ENCODE peak calls at places on chromosomes 12 and 14, in six cellular contexts. S is GM23338, M is SK-N-SH, Z is K562, G is HCT116, Q is GM12878. R is an unnamed sample.

GRCh38 chr12:7835766-7836165 is 36.9 kb downstream of the SLC2A14 start:
- DNase-seq in S (no peak), M (no peak), Z (no peak), G (no peak), Q (no peak), R (no peak)

GRCh38 chr12:12387521-12387920 is 30.6 kb downstream of the BORCS5 start:
- DNase-seq in S (no peak), M (no peak), Z (no peak), G (no peak), Q (no peak), R (no peak)

GRCh38 chr12:28814246-28814645 is 334.8 kb upstream of the FAR2 start:
- DNase-seq in S (no peak), M (no peak), Z (no peak), G (no peak), Q (no peak), R (no peak)

GRCh38 chr14:77800814-77801213 is 905 bp downstream of the ADCK1 start:
- DNase-seq in S (no peak), M (no peak), Z (no peak), G (no peak), Q (no peak), R (no peak)

GRCh38 chr14:28299227-28299626 is 467.4 kb upstream of the FOXG1 start:
- DNase-seq in S (no peak), M (no peak), Z (no peak), G (no peak), Q (no peak), R (no peak)

GRCh38 chr12:53044896-53045571 is 4.8 kb upstream of the TNS2 start:
- DNase-seq in S (no peak), M (no peak), Z (peak; percentile 8), G (no peak), Q (no peak), R (no peak)

GRCh38 chr12:116143883-116144266 is 133.6 kb downstream of the MED13L start:
- DNase-seq in S (peak; percentile 41), M (no peak), Z (no peak), G (no peak), Q (no peak), R (no peak)

GRCh38 chr12:122880668-122881067 is 15.3 kb downstream of the VPS37B start:
- DNase-seq in S (peak; percentile 73), M (peak; percentile 71), Z (no peak), G (no peak), Q (no peak), R (no peak)

GRCh38 chr14:49992901-49993335 is 100.0 kb downstream of the ARF6 start:
- DNase-seq in S (no peak), M (no peak), Z (no peak), G (no peak), Q (peak; percentile 87), R (no peak)

DNA sequence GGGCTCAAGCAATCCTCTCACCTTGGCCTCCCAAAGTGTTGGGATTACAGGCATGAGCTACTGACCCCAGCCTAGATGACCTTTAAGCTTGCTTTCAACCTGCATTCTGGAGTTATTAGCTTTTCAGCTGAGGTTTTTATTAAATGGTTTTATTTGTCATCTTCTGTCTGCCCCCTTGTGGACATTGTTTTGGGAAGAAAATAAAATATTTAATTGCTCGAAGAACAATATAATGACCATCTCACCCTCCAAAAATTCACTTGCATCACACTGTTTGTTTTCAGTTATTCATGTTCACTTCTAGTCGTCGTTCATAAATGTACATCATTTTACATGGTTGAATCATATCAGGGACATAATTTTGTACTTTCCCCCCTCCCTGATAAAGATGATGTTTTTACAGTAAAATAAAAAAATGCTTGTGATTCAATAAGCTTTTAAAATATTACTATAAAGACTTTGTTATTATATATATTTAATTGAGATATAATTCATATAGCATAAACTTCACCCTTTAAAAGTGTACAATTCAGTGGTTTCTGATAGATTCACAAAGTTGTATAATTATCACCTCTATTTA is 10.1 kb upstream of the SPATS2 start:
- DNase-seq in S (peak; percentile 69), M (peak; percentile 29), Z (no peak), G (no peak), Q (no peak), R (no peak)
- TF ChIP-seq REST in S (no peak), M (no peak), Z (no peak), G (no peak), Q (no peak), R (no peak)

GRCh38 chr14:101575581-101575980 is 14.3 kb downstream of the DIO3 start:
- DNase-seq in S (peak; percentile 44), M (no peak), Z (no peak), G (no peak), Q (no peak), R (no peak)

GRCh38 chr14:101573289-101573688 is 12.0 kb downstream of the DIO3 start:
- DNase-seq in S (no peak), M (no peak), Z (no peak), G (no peak), Q (no peak), R (no peak)

GRCh38 chr14:101578489-101578888 is 17.2 kb downstream of the DIO3 start:
- DNase-seq in S (no peak), M (no peak), Z (no peak), G (no peak), Q (no peak), R (no peak)

GRCh38 chr14:101579372-101580080 is 18.2 kb downstream of the DIO3 start:
- DNase-seq in S (no peak), M (no peak), Z (no peak), G (no peak), Q (no peak), R (no peak)

GRCh38 chr14:101577221-101577909 is 16.1 kb downstream of the DIO3 start:
- DNase-seq in S (no peak), M (no peak), Z (no peak), G (no peak), Q (no peak), R (no peak)
- TF ChIP-seq POLR2AphosphoS5 in S (no peak), M (no peak), Z (no peak), G (no peak), Q (no peak), R (no peak)

GRCh38 chr12:120856980-120857379 is 47.2 kb downstream of the SPPL3 start:
- DNase-seq in S (peak; percentile 22), M (no peak), Z (no peak), G (peak; percentile 12), Q (no peak), R (no peak)
- TF ChIP-seq REST in S (no peak), M (no peak), Z (no peak), G (no peak), Q (no peak), R (no peak)

GRCh38 chr12:45125997-45126396 is 75.1 kb upstream of the DBX2 start:
- DNase-seq in S (no peak), M (no peak), Z (no peak), G (no peak), Q (no peak), R (no peak)

GRCh38 chr12:45124485-45125155 is 73.7 kb upstream of the DBX2 start:
- DNase-seq in S (peak; percentile 9), M (no peak), Z (no peak), G (no peak), Q (no peak), R (no peak)

GRCh38 chr12:45128637-45129036 is 77.7 kb upstream of the DBX2 start:
- DNase-seq in S (no peak), M (no peak), Z (no peak), G (no peak), Q (no peak), R (no peak)

GRCh38 chr12:45121224-45121623 is 70.3 kb upstream of the DBX2 start:
- DNase-seq in S (peak; percentile 38), M (no peak), Z (no peak), G (no peak), Q (no peak), R (no peak)

GRCh38 chr12:45122776-45123380 is 72.0 kb upstream of the DBX2 start:
- DNase-seq in S (peak; percentile 66), M (peak; percentile 41), Z (peak; percentile 11), G (peak; percentile 39), Q (no peak), R (no peak)
- TF ChIP-seq POLR2AphosphoS5 in S (no peak), M (no peak), Z (no peak), G (no peak), Q (no peak), R (no peak)

GRCh38 chr12:121610239-121611149 is 15.8 kb upstream of the ORAI1 start:
- DNase-seq in S (no peak), M (no peak), Z (peak; percentile 9), G (no peak), Q (no peak), R (no peak)
- TF ChIP-seq REST in S (no peak), M (no peak), Z (no peak), G (no peak), Q (no peak), R (no peak)

DNA sequence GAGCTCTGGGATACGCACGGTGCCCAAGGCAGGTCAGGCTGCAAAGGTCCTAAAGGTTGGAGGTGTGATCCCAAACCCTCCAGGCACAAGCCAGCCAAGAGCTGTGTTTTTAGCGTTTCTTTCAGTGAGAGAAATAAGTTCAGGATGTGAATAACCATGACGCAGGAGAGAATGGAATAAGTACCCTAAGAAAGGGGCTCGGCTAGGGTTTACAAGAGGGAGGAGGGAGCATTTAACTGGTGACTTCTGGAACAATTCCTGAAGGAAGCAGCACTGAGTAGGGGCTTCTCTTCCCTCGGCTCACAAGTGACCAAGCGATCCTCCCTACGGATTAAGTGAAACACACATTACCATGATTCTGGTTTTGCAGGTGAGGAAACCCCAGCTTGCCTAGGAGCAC is 29.4 kb downstream of the SSH1 start:
- DNase-seq in S (no peak), M (no peak), Z (no peak), G (no peak), Q (no peak), R (no peak)
- TF ChIP-seq POLR2AphosphoS5 in S (no peak), M (no peak), Z (no peak), G (no peak), Q (no peak), R (no peak)

GRCh38 chr12:86917121-86917520 is 660.9 kb upstream of the MGAT4C start:
- DNase-seq in S (peak; percentile 72), M (no peak), Z (no peak), G (no peak), Q (no peak), R (no peak)

DNA sequence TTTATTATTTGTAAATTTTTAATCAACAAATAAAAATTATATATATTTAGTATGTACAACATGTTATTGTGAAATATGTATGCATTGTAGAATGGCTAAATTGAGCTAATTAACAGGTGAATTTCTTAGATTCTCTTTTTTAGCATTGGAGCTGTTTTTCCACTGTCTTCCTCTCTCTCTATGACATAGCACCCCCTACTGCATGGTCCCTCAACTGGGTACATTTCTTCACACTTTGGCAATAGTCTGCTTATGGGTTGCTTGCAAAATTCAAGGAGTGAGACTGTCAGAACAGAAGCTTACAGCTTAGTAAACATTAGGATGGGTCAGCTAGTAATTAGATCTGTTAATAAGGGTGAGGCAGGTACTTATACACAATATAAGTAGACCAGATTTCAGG is 658.5 kb upstream of the MGAT4C start:
- DNase-seq in S (peak; percentile 67), M (peak; percentile 36), Z (no peak), G (peak; percentile 39), Q (no peak), R (peak; percentile 14)
- TF ChIP-seq REST in S (no peak), M (no peak), Z (no peak), G (no peak), Q (no peak), R (no peak)

DNA sequence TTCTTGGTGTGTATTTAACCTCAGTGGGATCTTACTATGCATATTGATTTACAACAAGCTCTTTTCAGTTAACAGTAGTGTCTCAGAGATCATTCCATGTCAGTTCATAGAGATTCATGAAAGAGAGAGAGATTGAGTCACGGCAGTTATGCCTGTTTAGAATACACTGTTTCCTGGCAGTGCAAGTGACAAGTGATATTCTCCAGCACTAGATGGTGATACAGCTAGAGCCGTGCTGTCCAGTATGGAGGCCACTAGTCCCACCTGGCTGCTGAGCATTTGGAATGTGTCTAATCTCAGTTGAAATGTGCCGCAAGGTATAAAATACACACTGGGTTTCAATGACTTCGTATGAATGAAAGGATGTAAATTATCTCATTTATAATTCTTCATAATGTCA is 184.4 kb downstream of the SUDS3 start:
- DNase-seq in S (no peak), M (no peak), Z (no peak), G (no peak), Q (no peak), R (no peak)
- TF ChIP-seq POLR2AphosphoS5 in S (no peak), M (no peak), Z (no peak), G (no peak), Q (no peak), R (no peak)